ENCODE peak calls at places on chromosomes 6 and 20, in six cellular contexts. One of them, this sample, is unnamed.

GRCh38 chr20:1630186-1630585 is 10.4 kb upstream of the SIRPB1 start:
- DNase-seq in iPS-NIHi11: no peak
- DNase-seq in erythroblast: no peak
- DNase-seq in CD4-positive, alpha-beta T cell: no peak
- DNase-seq in NCI-H510A treated with DMSO at 0.1 percent for 48 hours: no peak
- DNase-seq in cerebellar nuclear complex: no peak
- DNase-seq in this sample: no peak

GRCh38 chr6:166485651-166486535 is 100.6 kb downstream of the RAMACL start:
- DNase-seq in iPS-NIHi11: no peak
- DNase-seq in erythroblast: no peak
- DNase-seq in CD4-positive, alpha-beta T cell: no peak
- DNase-seq in NCI-H510A treated with DMSO at 0.1 percent for 48 hours: no peak
- DNase-seq in cerebellar nuclear complex: no peak
- DNase-seq in this sample: no peak

GRCh38 chr20:17530716-17531536 is at the start of gene BFSP1:
- DNase-seq in iPS-NIHi11: peak
- DNase-seq in erythroblast: peak
- DNase-seq in CD4-positive, alpha-beta T cell: peak
- DNase-seq in NCI-H510A treated with DMSO at 0.1 percent for 48 hours: peak
- DNase-seq in cerebellar nuclear complex: no peak
- DNase-seq in this sample: peak

GRCh38 chr6:105601541-105602174 is 198.8 kb upstream of the PREP start:
- DNase-seq in iPS-NIHi11: no peak
- DNase-seq in erythroblast: no peak
- DNase-seq in CD4-positive, alpha-beta T cell: no peak
- DNase-seq in NCI-H510A treated with DMSO at 0.1 percent for 48 hours: no peak
- DNase-seq in cerebellar nuclear complex: peak
- DNase-seq in this sample: peak

GRCh38 chr6:37695857-37696219 is 1.8 kb downstream of the MDGA1 start:
- DNase-seq in iPS-NIHi11: no peak
- DNase-seq in erythroblast: no peak
- DNase-seq in CD4-positive, alpha-beta T cell: no peak
- DNase-seq in NCI-H510A treated with DMSO at 0.1 percent for 48 hours: no peak
- DNase-seq in cerebellar nuclear complex: no peak
- DNase-seq in this sample: no peak

GRCh38 chr6:66418906-66419305 is 711.9 kb upstream of the EYS start:
- DNase-seq in iPS-NIHi11: no peak
- DNase-seq in erythroblast: no peak
- DNase-seq in CD4-positive, alpha-beta T cell: no peak
- DNase-seq in NCI-H510A treated with DMSO at 0.1 percent for 48 hours: no peak
- DNase-seq in cerebellar nuclear complex: no peak
- DNase-seq in this sample: no peak

GRCh38 chr6:129110687-129111343 is 227.9 kb downstream of the LAMA2 start:
- DNase-seq in iPS-NIHi11: no peak
- DNase-seq in erythroblast: no peak
- DNase-seq in CD4-positive, alpha-beta T cell: no peak
- DNase-seq in NCI-H510A treated with DMSO at 0.1 percent for 48 hours: no peak
- DNase-seq in cerebellar nuclear complex: no peak
- DNase-seq in this sample: no peak

GRCh38 chr6:17341891-17342290 is 51.5 kb upstream of the CAP2 start:
- DNase-seq in iPS-NIHi11: no peak
- DNase-seq in erythroblast: no peak
- DNase-seq in CD4-positive, alpha-beta T cell: no peak
- DNase-seq in NCI-H510A treated with DMSO at 0.1 percent for 48 hours: no peak
- DNase-seq in cerebellar nuclear complex: no peak
- DNase-seq in this sample: no peak

GRCh38 chr20:39946946-39947345 is 742.1 kb downstream of the MAFB start:
- DNase-seq in iPS-NIHi11: no peak
- DNase-seq in erythroblast: no peak
- DNase-seq in CD4-positive, alpha-beta T cell: no peak
- DNase-seq in NCI-H510A treated with DMSO at 0.1 percent for 48 hours: no peak
- DNase-seq in cerebellar nuclear complex: no peak
- DNase-seq in this sample: no peak

GRCh38 chr6:136087986-136088385 is 162.1 kb downstream of the MTFR2 start:
- DNase-seq in iPS-NIHi11: no peak
- DNase-seq in erythroblast: no peak
- DNase-seq in CD4-positive, alpha-beta T cell: no peak
- DNase-seq in NCI-H510A treated with DMSO at 0.1 percent for 48 hours: no peak
- DNase-seq in cerebellar nuclear complex: no peak
- DNase-seq in this sample: peak

GRCh38 chr6:45462190-45463134 is 84.7 kb upstream of the SUPT3H start:
- DNase-seq in iPS-NIHi11: no peak
- DNase-seq in erythroblast: no peak
- DNase-seq in CD4-positive, alpha-beta T cell: no peak
- DNase-seq in NCI-H510A treated with DMSO at 0.1 percent for 48 hours: no peak
- DNase-seq in cerebellar nuclear complex: no peak
- DNase-seq in this sample: peak

GRCh38 chr6:143397229-143398222 is 53.0 kb downstream of the ADAT2 start:
- DNase-seq in iPS-NIHi11: peak
- DNase-seq in erythroblast: no peak
- DNase-seq in CD4-positive, alpha-beta T cell: no peak
- DNase-seq in NCI-H510A treated with DMSO at 0.1 percent for 48 hours: no peak
- DNase-seq in cerebellar nuclear complex: no peak
- DNase-seq in this sample: no peak

GRCh38 chr20:39835040-39835842 is 853.8 kb downstream of the MAFB start:
- DNase-seq in iPS-NIHi11: no peak
- DNase-seq in erythroblast: no peak
- DNase-seq in CD4-positive, alpha-beta T cell: no peak
- DNase-seq in NCI-H510A treated with DMSO at 0.1 percent for 48 hours: no peak
- DNase-seq in cerebellar nuclear complex: no peak
- DNase-seq in this sample: no peak

GRCh38 chr20:33685328-33686007 is 717 bp downstream of the E2F1 start:
- DNase-seq in iPS-NIHi11: peak
- DNase-seq in erythroblast: peak
- DNase-seq in CD4-positive, alpha-beta T cell: no peak
- DNase-seq in NCI-H510A treated with DMSO at 0.1 percent for 48 hours: peak
- DNase-seq in cerebellar nuclear complex: no peak
- DNase-seq in this sample: peak

GRCh38 chr6:128305228-128305627 is 215.2 kb downstream of the PTPRK start:
- DNase-seq in iPS-NIHi11: no peak
- DNase-seq in erythroblast: no peak
- DNase-seq in CD4-positive, alpha-beta T cell: no peak
- DNase-seq in NCI-H510A treated with DMSO at 0.1 percent for 48 hours: no peak
- DNase-seq in cerebellar nuclear complex: no peak
- DNase-seq in this sample: no peak

GRCh38 chr6:129672883-129673631 is 36.9 kb downstream of the ARHGAP18 start:
- DNase-seq in iPS-NIHi11: no peak
- DNase-seq in erythroblast: no peak
- DNase-seq in CD4-positive, alpha-beta T cell: no peak
- DNase-seq in NCI-H510A treated with DMSO at 0.1 percent for 48 hours: no peak
- DNase-seq in cerebellar nuclear complex: no peak
- DNase-seq in this sample: peak

GRCh38 chr6:11209941-11210340 is 22.5 kb downstream of the NEDD9 start:
- DNase-seq in iPS-NIHi11: no peak
- DNase-seq in erythroblast: no peak
- DNase-seq in CD4-positive, alpha-beta T cell: no peak
- DNase-seq in NCI-H510A treated with DMSO at 0.1 percent for 48 hours: no peak
- DNase-seq in cerebellar nuclear complex: no peak
- DNase-seq in this sample: no peak

GRCh38 chr6:18307006-18307405 is 42.7 kb upstream of the DEK start:
- DNase-seq in iPS-NIHi11: peak
- DNase-seq in erythroblast: no peak
- DNase-seq in CD4-positive, alpha-beta T cell: no peak
- DNase-seq in NCI-H510A treated with DMSO at 0.1 percent for 48 hours: no peak
- DNase-seq in cerebellar nuclear complex: no peak
- DNase-seq in this sample: no peak

GRCh38 chr20:44613575-44613974 is 31.2 kb downstream of the PKIG start:
- DNase-seq in iPS-NIHi11: no peak
- DNase-seq in erythroblast: no peak
- DNase-seq in CD4-positive, alpha-beta T cell: no peak
- DNase-seq in NCI-H510A treated with DMSO at 0.1 percent for 48 hours: no peak
- DNase-seq in cerebellar nuclear complex: no peak
- DNase-seq in this sample: no peak

GRCh38 chr6:129112591-129112990 is 229.7 kb downstream of the LAMA2 start:
- DNase-seq in iPS-NIHi11: no peak
- DNase-seq in erythroblast: no peak
- DNase-seq in CD4-positive, alpha-beta T cell: no peak
- DNase-seq in NCI-H510A treated with DMSO at 0.1 percent for 48 hours: no peak
- DNase-seq in cerebellar nuclear complex: no peak
- DNase-seq in this sample: no peak

GRCh38 chr6:12635813-12636212 is 80.8 kb upstream of the PHACTR1 start:
- DNase-seq in iPS-NIHi11: no peak
- DNase-seq in erythroblast: no peak
- DNase-seq in CD4-positive, alpha-beta T cell: no peak
- DNase-seq in NCI-H510A treated with DMSO at 0.1 percent for 48 hours: no peak
- DNase-seq in cerebellar nuclear complex: no peak
- DNase-seq in this sample: peak

GRCh38 chr6:168440520-168441433 is at the start of gene SMOC2:
- DNase-seq in iPS-NIHi11: peak
- DNase-seq in erythroblast: no peak
- DNase-seq in CD4-positive, alpha-beta T cell: no peak
- DNase-seq in NCI-H510A treated with DMSO at 0.1 percent for 48 hours: peak
- DNase-seq in cerebellar nuclear complex: no peak
- DNase-seq in this sample: no peak

GRCh38 chr6:163381118-163381751 is 33.3 kb upstream of the QKI start:
- DNase-seq in iPS-NIHi11: no peak
- DNase-seq in erythroblast: no peak
- DNase-seq in CD4-positive, alpha-beta T cell: no peak
- DNase-seq in NCI-H510A treated with DMSO at 0.1 percent for 48 hours: no peak
- DNase-seq in cerebellar nuclear complex: no peak
- DNase-seq in this sample: no peak

GRCh38 chr20:43983359-43983758 is 68.7 kb downstream of the TOX2 start:
- DNase-seq in iPS-NIHi11: no peak
- DNase-seq in erythroblast: peak
- DNase-seq in CD4-positive, alpha-beta T cell: peak
- DNase-seq in NCI-H510A treated with DMSO at 0.1 percent for 48 hours: no peak
- DNase-seq in cerebellar nuclear complex: no peak
- DNase-seq in this sample: no peak

GRCh38 chr6:47200536-47201334 is 109.0 kb downstream of the TNFRSF21 start:
- DNase-seq in iPS-NIHi11: no peak
- DNase-seq in erythroblast: no peak
- DNase-seq in CD4-positive, alpha-beta T cell: no peak
- DNase-seq in NCI-H510A treated with DMSO at 0.1 percent for 48 hours: no peak
- DNase-seq in cerebellar nuclear complex: no peak
- DNase-seq in this sample: no peak

GRCh38 chr20:39164642-39165041 is 202.5 kb downstream of the DHX35 start:
- DNase-seq in iPS-NIHi11: no peak
- DNase-seq in erythroblast: no peak
- DNase-seq in CD4-positive, alpha-beta T cell: no peak
- DNase-seq in NCI-H510A treated with DMSO at 0.1 percent for 48 hours: no peak
- DNase-seq in cerebellar nuclear complex: no peak
- DNase-seq in this sample: no peak

GRCh38 chr6:106396426-106397220 is 36.1 kb downstream of the CRYBG1 start:
- DNase-seq in iPS-NIHi11: no peak
- DNase-seq in erythroblast: no peak
- DNase-seq in CD4-positive, alpha-beta T cell: no peak
- DNase-seq in NCI-H510A treated with DMSO at 0.1 percent for 48 hours: no peak
- DNase-seq in cerebellar nuclear complex: no peak
- DNase-seq in this sample: no peak

GRCh38 chr6:20885076-20885475 is 350.8 kb downstream of the CDKAL1 start:
- DNase-seq in iPS-NIHi11: no peak
- DNase-seq in erythroblast: no peak
- DNase-seq in CD4-positive, alpha-beta T cell: no peak
- DNase-seq in NCI-H510A treated with DMSO at 0.1 percent for 48 hours: no peak
- DNase-seq in cerebellar nuclear complex: no peak
- DNase-seq in this sample: no peak